ENCODE peak calls at places on chromosomes 5 and 9, in five cellular contexts. One of them, this sample, is unnamed.

GRCh38 chr9:16367605-16368424 is 502.7 kb downstream of the BNC2 start:
- DNase-seq in PC-9: peak; percentile 83
- DNase-seq in NCI-H460: no peak
- DNase-seq in WTC11: no peak
- DNase-seq in epithelial cell of esophagus: peak; percentile 68
- DNase-seq in this sample: no peak

GRCh38 chr9:116298992-116299391 is 145.4 kb downstream of the PAPPA start:
- DNase-seq in PC-9: no peak
- DNase-seq in NCI-H460: no peak
- DNase-seq in WTC11: no peak
- DNase-seq in epithelial cell of esophagus: no peak
- DNase-seq in this sample: no peak

GRCh38 chr5:173709145-173709544 is 92.7 kb upstream of the BOD1 start:
- DNase-seq in PC-9: no peak
- DNase-seq in NCI-H460: no peak
- DNase-seq in WTC11: no peak
- DNase-seq in epithelial cell of esophagus: no peak
- DNase-seq in this sample: no peak

GRCh38 chr5:68467208-68467607 is 251.7 kb downstream of the PIK3R1 start:
- DNase-seq in PC-9: no peak
- DNase-seq in NCI-H460: no peak
- DNase-seq in WTC11: no peak
- DNase-seq in epithelial cell of esophagus: peak; percentile 20
- DNase-seq in this sample: no peak

GRCh38 chr5:81212211-81212687 is 20.9 kb upstream of the CKMT2 start:
- DNase-seq in PC-9: no peak
- DNase-seq in NCI-H460: no peak
- DNase-seq in WTC11: no peak
- DNase-seq in epithelial cell of esophagus: no peak
- DNase-seq in this sample: no peak

GRCh38 chr5:119054082-119054481 is 16.8 kb upstream of the DMXL1 start:
- DNase-seq in PC-9: peak; percentile 58
- DNase-seq in NCI-H460: no peak
- DNase-seq in WTC11: no peak
- DNase-seq in epithelial cell of esophagus: no peak
- DNase-seq in this sample: no peak

GRCh38 chr9:3256571-3256970 is 269.2 kb downstream of the RFX3 start:
- DNase-seq in PC-9: no peak
- DNase-seq in NCI-H460: no peak
- DNase-seq in WTC11: no peak
- DNase-seq in epithelial cell of esophagus: no peak
- DNase-seq in this sample: no peak

GRCh38 chr9:104992696-104993095 is 64.7 kb upstream of the ABCA1 start:
- DNase-seq in PC-9: no peak
- DNase-seq in NCI-H460: no peak
- DNase-seq in WTC11: no peak
- DNase-seq in epithelial cell of esophagus: no peak
- DNase-seq in this sample: peak; percentile 33

GRCh38 chr5:111774525-111774924 is 17.5 kb upstream of the NREP start:
- DNase-seq in PC-9: peak; percentile 78
- DNase-seq in NCI-H460: no peak
- DNase-seq in WTC11: peak; percentile 16
- DNase-seq in epithelial cell of esophagus: peak; percentile 35
- DNase-seq in this sample: peak; percentile 67

GRCh38 chr5:28310696-28311095 is 1272.3 kb upstream of the CDH9 start:
- DNase-seq in PC-9: no peak
- DNase-seq in NCI-H460: no peak
- DNase-seq in WTC11: no peak
- DNase-seq in epithelial cell of esophagus: no peak
- DNase-seq in this sample: no peak

GRCh38 chr5:180084638-180085561 is 13.3 kb upstream of the RNF130 start:
- DNase-seq in PC-9: peak; percentile 82
- DNase-seq in NCI-H460: no peak
- DNase-seq in WTC11: no peak
- DNase-seq in epithelial cell of esophagus: peak; percentile 68
- DNase-seq in this sample: peak; percentile 51

GRCh38 chr9:124894741-124895170 is 32.8 kb downstream of the ARPC5L start:
- DNase-seq in PC-9: no peak
- DNase-seq in NCI-H460: peak; percentile 46
- DNase-seq in WTC11: peak; percentile 39
- DNase-seq in epithelial cell of esophagus: peak; percentile 60
- DNase-seq in this sample: peak; percentile 77

GRCh38 chr5:55418994-55419991 is 111.5 kb downstream of the MTREX start:
- DNase-seq in PC-9: no peak
- DNase-seq in NCI-H460: no peak
- DNase-seq in WTC11: no peak
- DNase-seq in epithelial cell of esophagus: no peak
- DNase-seq in this sample: peak; percentile 35

GRCh38 chr9:123063172-123063508 is 29.7 kb downstream of the GPR21 start:
- DNase-seq in PC-9: no peak
- DNase-seq in NCI-H460: no peak
- DNase-seq in WTC11: no peak
- DNase-seq in epithelial cell of esophagus: no peak
- DNase-seq in this sample: no peak

GRCh38 chr9:96219615-96220257 is 82.2 kb downstream of the HSD17B3 start:
- DNase-seq in PC-9: no peak
- DNase-seq in NCI-H460: no peak
- DNase-seq in WTC11: peak; percentile 73
- DNase-seq in epithelial cell of esophagus: peak; percentile 29
- DNase-seq in this sample: peak; percentile 71

GRCh38 chr9:84277646-84278045 is 62.9 kb downstream of the SLC28A3 start:
- DNase-seq in PC-9: peak; percentile 81
- DNase-seq in NCI-H460: no peak
- DNase-seq in WTC11: no peak
- DNase-seq in epithelial cell of esophagus: peak; percentile 93
- DNase-seq in this sample: no peak

This sample was measured in GM23338.